ENCODE peak calls at places on chromosomes 12 and 14, in six cellular contexts. J is esophagus squamous epithelium; K is CD8-positive, alpha-beta T cell; N is foreskin melanocyte; F is HEK293T; Z is ELR. X is an unnamed sample.

GRCh38 chr14:61470261-61470953 is 149.0 kb downstream of the PRKCH start:
- DNase-seq in J (no peak), K (no peak), N (peak), F (no peak), Z (peak), X (no peak)

GRCh38 chr14:23569443-23570151 is 2.0 kb upstream of the AP1G2 start:
- DNase-seq in J (no peak), K (no peak), N (no peak), F (peak), Z (peak), X (no peak)

GRCh38 chr12:54126696-54127537 is 61.9 kb downstream of the SMUG1 start:
- DNase-seq in J (no peak), K (no peak), N (no peak), F (peak), Z (peak), X (no peak)

GRCh38 chr12:67268335-67268895 is 743 bp upstream of the CAND1 start:
- DNase-seq in J (peak), K (peak), N (peak), F (peak), Z (peak), X (peak)

GRCh38 chr14:100408350-100409015 is 85.3 kb downstream of the SLC25A47 start:
- DNase-seq in J (no peak), K (peak), N (no peak), F (no peak), Z (peak), X (no peak)

GRCh38 chr14:95993768-95994592 is 45.2 kb upstream of the C14orf132 start:
- DNase-seq in J (no peak), K (peak), N (peak), F (peak), Z (peak), X (no peak)

GRCh38 chr12:62749586-62749985 is 185.4 kb downstream of the PPM1H start:
- DNase-seq in J (no peak), K (no peak), N (no peak), F (no peak), Z (no peak), X (no peak)

GRCh38 chr12:113796852-113797534 is 169.1 kb downstream of the RBM19 start:
- DNase-seq in J (no peak), K (no peak), N (no peak), F (no peak), Z (no peak), X (no peak)

GRCh38 chr12:79119796-79120195 is 255.2 kb downstream of the SYT1 start:
- DNase-seq in J (no peak), K (no peak), N (no peak), F (peak), Z (no peak), X (no peak)

GRCh38 chr14:32513571-32514009 is 184.5 kb downstream of the AKAP6 start:
- DNase-seq in J (no peak), K (no peak), N (no peak), F (no peak), Z (peak), X (no peak)

X was measured in right lobe of liver.